ENCODE peak calls at places on chromosomes 13 and 19, in ten cellular contexts. Q is EL, G is myocyte, I is NCI-H510A treated with DMSO at 0.1 percent for 48 hours, U is heart right ventricle, K is C1 segment of cervical spinal cord, P is progenitor cell of endocrine pancreas, Y is left ventricle myocardium inferior, W is sciatic nerve, A is GM23338. Z is an unnamed sample.

GRCh38 chr19:42113641-42114348 is 18.5 kb downstream of the POU2F2 start:
- DNase-seq in Q (peak), G (peak), I (peak), U (no peak), K (no peak), P (no peak), Y (no peak), W (no peak), A (peak), Z (no peak)

GRCh38 chr13:109748677-109749076 is 37.7 kb downstream of the IRS2 start:
- DNase-seq in Q (no peak), G (no peak), I (no peak), U (no peak), K (no peak), P (no peak), Y (no peak), W (no peak), A (no peak), Z (no peak)

GRCh38 chr13:32036762-32037161 is 5.2 kb downstream of the FRY start:
- DNase-seq in Q (no peak), G (no peak), I (no peak), U (no peak), K (no peak), P (no peak), Y (no peak), W (no peak), A (no peak), Z (no peak)

GRCh38 chr19:35337984-35338296 is 9.0 kb downstream of the CD22 start:
- DNase-seq in Q (no peak), G (no peak), I (no peak), U (no peak), K (no peak), P (no peak), Y (no peak), W (no peak), A (no peak), Z (no peak)

GRCh38 chr13:28579334-28579733 is 79.6 kb upstream of the POMP start:
- DNase-seq in Q (no peak), G (no peak), I (no peak), U (no peak), K (no peak), P (no peak), Y (no peak), W (no peak), A (peak), Z (no peak)

GRCh38 chr13:70189981-70190380 is 81.7 kb upstream of the KLHL1 start:
- DNase-seq in Q (no peak), G (no peak), I (no peak), U (no peak), K (no peak), P (no peak), Y (no peak), W (no peak), A (no peak), Z (no peak)

GRCh38 chr13:20969182-20969581 is 66.6 kb upstream of the XPO4 start:
- DNase-seq in Q (peak), G (no peak), I (no peak), U (no peak), K (no peak), P (no peak), Y (no peak), W (no peak), A (no peak), Z (no peak)

GRCh38 chr19:6556480-6556879 is 25.7 kb downstream of the TNFSF9 start:
- DNase-seq in Q (peak), G (peak), I (no peak), U (no peak), K (no peak), P (no peak), Y (no peak), W (no peak), A (no peak), Z (no peak)

GRCh38 chr19:38869160-38869835 is 8.8 kb downstream of the RINL start:
- DNase-seq in Q (no peak), G (no peak), I (no peak), U (peak), K (no peak), P (no peak), Y (no peak), W (no peak), A (peak), Z (no peak)

Z was measured in central memory CD8-positive, alpha-beta T cell.